ENCODE peak calls at places on chromosome 2, in five cellular contexts. T is HepG2, I is H1, P is NT2/D1, X is GM12878. V is an unnamed sample.

GRCh38 chr2:225422145-225422544 is 22.6 kb downstream of the NYAP2 start:
- DNase-seq in T (no peak), I (no peak), P (no peak), X (no peak), V (no peak)

GRCh38 chr2:6780765-6781274 is 84.9 kb downstream of the CMPK2 start:
- DNase-seq in T (no peak), I (no peak), P (no peak), X (peak; percentile 12), V (no peak)

GRCh38 chr2:204881519-204882111 is 336.3 kb downstream of the PARD3B start:
- DNase-seq in T (no peak), I (no peak), P (peak; percentile 5), X (no peak), V (no peak)

GRCh38 chr2:176188218-176188968 is at the start of gene HOXD1:
- DNase-seq in T (peak; percentile 71), I (peak; percentile 82), P (no peak), X (no peak), V (peak; percentile 81)

GRCh38 chr2:26770986-26771586 is 7.0 kb downstream of the SLC35F6 start:
- DNase-seq in T (peak; percentile 62), I (no peak), P (no peak), X (no peak), V (no peak)

GRCh38 chr2:20352230-20353216 is 1.9 kb upstream of the PUM2 start:
- DNase-seq in T (no peak), I (no peak), P (no peak), X (no peak), V (no peak)

GRCh38 chr2:18749912-18750526 is 160.7 kb upstream of the NT5C1B start:
- DNase-seq in T (peak; percentile 65), I (peak; percentile 54), P (peak; percentile 25), X (no peak), V (no peak)

GRCh38 chr2:136376211-136376610 is 258.3 kb upstream of the CXCR4 start:
- DNase-seq in T (no peak), I (peak; percentile 27), P (no peak), X (no peak), V (no peak)

GRCh38 chr2:18585526-18585925 is 3.8 kb downstream of the NT5C1B start:
- DNase-seq in T (no peak), I (no peak), P (no peak), X (no peak), V (no peak)

GRCh38 chr2:137969418-137969765 is 5.1 kb downstream of the HNMT start:
- DNase-seq in T (no peak), I (no peak), P (no peak), X (no peak), V (no peak)

GRCh38 chr2:29612568-29612967 is 308.8 kb downstream of the ALK start:
- DNase-seq in T (no peak), I (no peak), P (no peak), X (no peak), V (no peak)

GRCh38 chr2:75570024-75570947 is 9.5 kb upstream of the EVA1A start:
- DNase-seq in T (no peak), I (no peak), P (no peak), X (no peak), V (no peak)

GRCh38 chr2:38398739-38399138 is 21.7 kb upstream of the ATL2 start:
- DNase-seq in T (no peak), I (no peak), P (no peak), X (no peak), V (no peak)

GRCh38 chr2:182980115-182980514 is 58.1 kb downstream of the NCKAP1 start:
- DNase-seq in T (peak; percentile 36), I (no peak), P (no peak), X (no peak), V (peak; percentile 27)

GRCh38 chr2:20796374-20796791 is 26.5 kb downstream of the LDAH start:
- DNase-seq in T (peak; percentile 35), I (no peak), P (no peak), X (no peak), V (no peak)

GRCh38 chr2:8684421-8684884 is 2.6 kb downstream of the ID2 start:
- DNase-seq in T (peak; percentile 63), I (no peak), P (no peak), X (peak; percentile 40), V (no peak)

GRCh38 chr2:236365258-236366048 is 101.2 kb upstream of the ASB18 start:
- DNase-seq in T (no peak), I (no peak), P (no peak), X (no peak), V (no peak)

GRCh38 chr2:219959471-219959870 is 332.0 kb downstream of the SLC4A3 start:
- DNase-seq in T (no peak), I (no peak), P (no peak), X (no peak), V (no peak)

GRCh38 chr2:151238527-151239487 is 22.9 kb downstream of the RBM43 start:
- DNase-seq in T (peak; percentile 57), I (no peak), P (peak; percentile 48), X (peak; percentile 8), V (peak; percentile 69)

GRCh38 chr2:191246820-191247380 is 1.7 kb downstream of the MYO1B start:
- DNase-seq in T (no peak), I (no peak), P (no peak), X (no peak), V (no peak)

GRCh38 chr2:191247381-191248057 is 2.3 kb downstream of the MYO1B start:
- DNase-seq in T (peak; percentile 98), I (no peak), P (peak; percentile 63), X (no peak), V (peak; percentile 34)

GRCh38 chr2:191244350-191244749 is 854 bp upstream of the MYO1B start:
- DNase-seq in T (no peak), I (no peak), P (no peak), X (no peak), V (no peak)

GRCh38 chr2:191245046-191245868 is at the start of gene MYO1B:
- DNase-seq in T (peak; percentile 81), I (peak; percentile 84), P (peak; percentile 78), X (no peak), V (peak; percentile 76)

DNA sequence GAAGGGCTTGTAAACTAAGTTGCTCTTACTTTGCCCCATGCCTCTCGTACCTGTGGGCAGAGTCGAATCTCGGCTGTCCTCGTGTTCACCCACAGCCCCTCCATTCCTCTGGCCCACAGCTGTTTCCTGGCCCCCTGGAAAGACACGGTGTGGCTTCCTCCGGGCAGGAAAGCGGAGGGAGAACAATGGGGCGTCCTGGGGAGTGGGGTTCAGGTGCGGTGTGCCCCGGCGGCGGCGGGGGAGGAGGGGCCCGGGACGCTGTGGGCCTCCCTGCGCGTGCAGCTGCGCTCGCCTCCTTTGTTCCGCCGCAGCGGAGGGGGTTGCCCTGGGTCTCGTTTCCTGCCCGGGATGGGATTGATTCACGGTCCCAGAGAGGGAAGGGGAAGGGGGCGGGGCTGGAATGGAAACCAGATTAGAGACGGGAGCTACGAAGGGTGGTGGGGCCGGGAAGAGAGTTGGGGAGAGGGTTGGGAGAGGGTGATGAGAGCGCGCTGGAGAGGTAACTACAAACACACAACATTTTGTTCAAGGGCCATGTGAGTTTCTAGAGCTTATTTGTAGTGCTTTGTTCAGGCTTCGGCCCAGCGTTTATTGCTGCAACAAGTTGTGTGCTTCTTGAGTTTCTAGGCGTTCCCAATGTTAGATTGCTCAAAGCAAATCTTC is 796 bp downstream of the MYO1B start:
- DNase-seq in T (peak; percentile 88), I (peak; percentile 91), P (peak; percentile 76), X (no peak), V (peak; percentile 61)
- TF ChIP-seq SUZ12 in T (no peak), I (no peak), P (no peak), X (no peak), V (no peak)

GRCh38 chr2:173264152-173264551 is 90.5 kb upstream of the CDCA7 start:
- DNase-seq in T (no peak), I (no peak), P (no peak), X (no peak), V (no peak)

DNA sequence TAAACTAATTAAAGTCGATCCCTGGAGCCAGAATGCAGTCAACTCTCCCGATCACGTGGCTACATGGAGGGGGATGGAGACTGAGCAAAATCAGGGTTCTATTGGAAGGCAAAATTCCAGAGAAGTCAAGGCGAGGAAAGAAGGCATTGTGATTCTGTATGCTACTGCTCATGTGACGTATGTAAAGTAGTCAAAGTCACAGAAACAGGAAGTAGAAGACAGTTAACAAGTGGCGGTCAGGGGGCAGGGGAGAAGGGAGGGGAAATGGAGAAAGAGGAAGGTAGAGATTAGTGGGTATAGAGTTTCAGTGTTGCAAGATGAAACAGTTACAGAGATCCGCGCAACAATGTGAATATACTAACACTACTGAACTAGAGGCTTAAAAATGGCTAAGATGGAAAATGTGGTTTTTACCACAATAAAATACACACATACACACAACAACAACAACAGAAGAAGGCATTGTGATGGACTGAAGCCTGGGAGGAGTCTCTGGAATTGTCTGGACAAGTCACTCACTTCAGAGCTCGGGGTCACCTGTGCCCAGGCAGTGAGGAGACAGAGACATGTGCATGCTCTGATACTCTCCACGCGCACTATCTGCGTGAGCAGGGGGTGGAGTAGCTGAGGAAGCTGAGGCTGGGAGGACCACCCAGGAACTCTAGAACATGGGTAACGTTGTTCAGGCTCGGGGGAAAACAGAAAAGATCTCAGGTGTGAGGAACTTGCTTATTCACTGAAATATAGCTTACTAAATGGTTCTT is 89.9 kb upstream of the CDCA7 start:
- DNase-seq in T (no peak), I (no peak), P (peak; percentile 55), X (peak; percentile 55), V (no peak)
- TF ChIP-seq SUZ12 in T (no peak), I (no peak), P (no peak), X (no peak), V (no peak)

DNA sequence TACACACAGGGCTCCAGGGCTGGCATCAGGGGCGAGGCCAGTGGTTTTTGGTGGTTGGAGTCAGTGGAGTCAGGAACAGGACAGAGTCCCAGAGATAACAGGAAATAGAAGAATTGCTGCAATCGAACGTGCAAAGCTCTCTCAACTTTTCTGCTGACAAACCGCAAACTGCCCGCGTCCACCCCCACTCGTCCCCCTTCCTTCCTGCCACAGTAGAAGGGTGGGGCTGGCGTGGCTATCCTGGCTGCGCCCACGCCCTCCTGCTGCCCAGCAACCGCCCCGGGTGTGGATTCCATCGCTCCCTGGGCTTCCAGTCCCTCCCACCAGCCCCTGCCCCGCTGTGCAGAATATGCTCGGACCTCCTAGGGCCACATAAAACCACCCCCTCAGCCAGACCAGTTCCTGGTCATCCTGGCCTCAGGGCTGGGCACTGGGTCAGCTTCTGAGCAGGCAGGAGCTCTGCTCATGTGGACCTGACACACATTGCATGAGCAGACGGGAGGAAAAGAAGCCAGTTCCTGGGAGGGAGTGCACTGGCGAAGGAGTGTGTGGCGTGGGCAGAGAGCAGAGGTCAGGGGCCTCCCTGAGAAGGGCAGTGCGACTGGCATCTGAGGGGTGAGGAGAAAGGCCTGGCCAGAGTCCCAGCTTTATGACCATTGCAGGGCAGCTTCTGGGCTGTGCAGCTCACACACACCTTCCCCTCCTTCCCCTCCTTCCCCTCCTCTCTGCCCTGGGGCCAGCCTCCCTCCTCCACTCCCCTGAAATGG is 85.4 kb upstream of the ATG16L1 start:
- DNase-seq in T (no peak), I (no peak), P (no peak), X (no peak), V (no peak)
- TF ChIP-seq SUZ12 in T (no peak), I (no peak), P (no peak), X (no peak), V (no peak)

GRCh38 chr2:156455366-156455975 is 19.3 kb downstream of the GPD2 start:
- DNase-seq in T (no peak), I (no peak), P (no peak), X (no peak), V (no peak)

GRCh38 chr2:156458229-156458584 is 22.0 kb downstream of the GPD2 start:
- DNase-seq in T (no peak), I (no peak), P (no peak), X (no peak), V (no peak)

GRCh38 chr2:156457523-156458228 is 21.5 kb downstream of the GPD2 start:
- DNase-seq in T (no peak), I (no peak), P (no peak), X (no peak), V (no peak)

GRCh38 chr2:156456616-156457015 is 20.4 kb downstream of the GPD2 start:
- DNase-seq in T (no peak), I (no peak), P (no peak), X (peak; percentile 78), V (no peak)

GRCh38 chr2:156459720-156460119 is 23.5 kb downstream of the GPD2 start:
- DNase-seq in T (no peak), I (no peak), P (no peak), X (no peak), V (no peak)
- TF ChIP-seq SUZ12 in T (no peak), I (no peak), P (no peak), X (no peak), V (no peak)

V was measured in HEK293T.